ENCODE peak calls at places on chromosomes 1 and 21, in nine cellular contexts. C, K, O, G, Y, S, J, U and Q are unnamed samples.

GRCh38 chr1:165917166-165917565 is 89.8 kb downstream of the UCK2 start:
- DNase-seq in C (no peak), K (no peak), O (no peak), G (no peak), Y (no peak), S (no peak), J (no peak), U (no peak), Q (no peak)

GRCh38 chr21:31489014-31489413 is 145.0 kb upstream of the TIAM1 start:
- DNase-seq in C (no peak), K (no peak), O (no peak), G (no peak), Y (no peak), S (no peak), J (no peak), U (no peak), Q (no peak)

GRCh38 chr1:51168266-51168845 is 66.3 kb downstream of the C1orf185 start:
- DNase-seq in C (no peak), K (no peak), O (peak; percentile 10), G (no peak), Y (no peak), S (no peak), J (no peak), U (no peak), Q (no peak)

GRCh38 chr1:98870959-98871903 is 133.4 kb downstream of the PLPPR5 start:
- DNase-seq in C (no peak), K (no peak), O (peak; percentile 73), G (no peak), Y (no peak), S (no peak), J (no peak), U (no peak), Q (peak; percentile 94)

GRCh38 chr1:213327318-213327667 is 276.3 kb downstream of the RPS6KC1 start:
- DNase-seq in C (peak; percentile 74), K (no peak), O (no peak), G (no peak), Y (no peak), S (no peak), J (no peak), U (peak; percentile 65), Q (no peak)

GRCh38 chr1:47650205-47650604 is 212.4 kb downstream of the FOXD2 start:
- DNase-seq in C (peak; percentile 62), K (no peak), O (no peak), G (no peak), Y (no peak), S (peak; percentile 81), J (no peak), U (peak; percentile 93), Q (no peak)

GRCh38 chr1:193014354-193014753 is 44.8 kb downstream of the UCHL5 start:
- DNase-seq in C (no peak), K (no peak), O (no peak), G (no peak), Y (no peak), S (no peak), J (no peak), U (no peak), Q (no peak)

GRCh38 chr1:154729598-154729997 is 121.6 kb upstream of the ADAR start:
- DNase-seq in C (no peak), K (no peak), O (no peak), G (no peak), Y (peak; percentile 71), S (no peak), J (no peak), U (no peak), Q (no peak)

GRCh38 chr1:162663086-162663485 is 30.8 kb downstream of the DDR2 start:
- DNase-seq in C (no peak), K (no peak), O (no peak), G (no peak), Y (no peak), S (no peak), J (no peak), U (no peak), Q (no peak)

GRCh38 chr1:198669023-198669698 is 30.3 kb downstream of the PTPRC start:
- DNase-seq in C (no peak), K (no peak), O (peak; percentile 57), G (no peak), Y (no peak), S (no peak), J (no peak), U (peak; percentile 80), Q (peak; percentile 80)

GRCh38 chr1:205396972-205397616 is 24.8 kb downstream of the LEMD1 start:
- DNase-seq in C (no peak), K (no peak), O (peak; percentile 25), G (peak; percentile 91), Y (no peak), S (peak; percentile 76), J (no peak), U (peak; percentile 70), Q (peak; percentile 4)

GRCh38 chr1:145858937-145859490 is at the start of gene PIAS3:
- DNase-seq in C (peak; percentile 93), K (peak; percentile 86), O (peak; percentile 87), G (peak; percentile 91), Y (peak; percentile 96), S (peak; percentile 96), J (peak; percentile 90), U (peak; percentile 95), Q (peak; percentile 92)

GRCh38 chr1:225908773-225909172 is 15.3 kb downstream of the PYCR2 start:
- DNase-seq in C (no peak), K (no peak), O (no peak), G (no peak), Y (no peak), S (no peak), J (no peak), U (no peak), Q (no peak)

GRCh38 chr1:151945725-151946365 is 36.5 kb upstream of the THEM4 start:
- DNase-seq in C (peak; percentile 72), K (peak; percentile 36), O (peak; percentile 85), G (no peak), Y (peak; percentile 85), S (peak; percentile 81), J (no peak), U (peak; percentile 92), Q (peak; percentile 85)

GRCh38 chr1:209307836-209308235 is 275.7 kb upstream of the CAMK1G start:
- DNase-seq in C (no peak), K (no peak), O (no peak), G (no peak), Y (no peak), S (no peak), J (no peak), U (no peak), Q (no peak)

GRCh38 chr1:160549665-160550006 is 26.6 kb upstream of the SLAMF6 start:
- DNase-seq in C (no peak), K (no peak), O (no peak), G (no peak), Y (no peak), S (no peak), J (no peak), U (no peak), Q (no peak)

GRCh38 chr1:57204942-57205787 is 218.7 kb downstream of the DAB1 start:
- DNase-seq in C (no peak), K (no peak), O (no peak), G (no peak), Y (no peak), S (no peak), J (no peak), U (no peak), Q (no peak)

GRCh38 chr1:151508721-151509292 is 2.4 kb upstream of the CGN start:
- DNase-seq in C (no peak), K (no peak), O (no peak), G (no peak), Y (no peak), S (no peak), J (no peak), U (no peak), Q (no peak)

GRCh38 chr1:209500993-209501392 is 82.5 kb upstream of the CAMK1G start:
- DNase-seq in C (no peak), K (no peak), O (no peak), G (no peak), Y (no peak), S (no peak), J (no peak), U (no peak), Q (no peak)

GRCh38 chr1:232528472-232529089 is 101.4 kb downstream of the SIPA1L2 start:
- DNase-seq in C (no peak), K (no peak), O (no peak), G (no peak), Y (no peak), S (no peak), J (no peak), U (no peak), Q (peak; percentile 2)

GRCh38 chr1:212035835-212036605 is 472 bp downstream of the DTL start:
- DNase-seq in C (no peak), K (no peak), O (no peak), G (no peak), Y (no peak), S (no peak), J (no peak), U (no peak), Q (no peak)

GRCh38 chr1:202154766-202155477 is 5.5 kb downstream of the PTPN7 start:
- DNase-seq in C (peak; percentile 31), K (peak; percentile 15), O (peak; percentile 64), G (peak; percentile 43), Y (no peak), S (peak; percentile 62), J (peak; percentile 32), U (peak; percentile 57), Q (peak; percentile 75)

GRCh38 chr1:204084247-204084772 is 11.4 kb downstream of the SOX13 start:
- DNase-seq in C (no peak), K (peak; percentile 52), O (no peak), G (peak; percentile 97), Y (no peak), S (peak; percentile 94), J (peak; percentile 41), U (no peak), Q (no peak)

GRCh38 chr1:153608742-153609584 is 4.0 kb downstream of the S100A16 start:
- DNase-seq in C (peak; percentile 64), K (peak; percentile 71), O (no peak), G (no peak), Y (peak; percentile 88), S (no peak), J (no peak), U (no peak), Q (no peak)

GRCh38 chr21:35428927-35429326 is 379.8 kb upstream of the RUNX1 start:
- DNase-seq in C (no peak), K (no peak), O (no peak), G (no peak), Y (no peak), S (no peak), J (no peak), U (no peak), Q (no peak)

GRCh38 chr1:41618066-41618825 is 133.8 kb upstream of the EDN2 start:
- DNase-seq in C (no peak), K (peak; percentile 90), O (no peak), G (peak; percentile 94), Y (peak; percentile 68), S (no peak), J (peak; percentile 4), U (no peak), Q (no peak)

GRCh38 chr1:115255154-115255553 is 82.9 kb downstream of the NGF start:
- DNase-seq in C (no peak), K (no peak), O (no peak), G (no peak), Y (no peak), S (no peak), J (no peak), U (no peak), Q (no peak)

GRCh38 chr1:52426391-52426790 is 22.0 kb downstream of the PRPF38A start:
- DNase-seq in C (peak; percentile 13), K (no peak), O (no peak), G (no peak), Y (no peak), S (no peak), J (no peak), U (no peak), Q (no peak)